ENCODE peak calls at places on chromosome 9, in ten cellular contexts. K is NB4, Q is GM12891, V is HCT116, T is GM12878, I is right lobe of liver, F is heart left ventricle, P is ovary, Y is HepG2, D is adrenal gland. Z is an unnamed sample.

GRCh38 chr9:134419684-134420076 is 93.4 kb downstream of the RXRA start:
- DNase-seq in K (no peak), Q (peak), V (no peak), T (no peak), I (no peak), F (no peak), P (no peak), Y (no peak), D (no peak), Z (peak)

GRCh38 chr9:126043691-126044090 is 282.9 kb upstream of the MVB12B start:
- DNase-seq in K (no peak), Q (no peak), V (no peak), T (no peak), I (no peak), F (no peak), P (no peak), Y (no peak), D (no peak), Z (no peak)

GRCh38 chr9:96391021-96391765 is 7.7 kb upstream of the SLC35D2 start:
- DNase-seq in K (no peak), Q (no peak), V (no peak), T (no peak), I (peak), F (no peak), P (no peak), Y (peak), D (no peak), Z (no peak)

GRCh38 chr9:124299519-124300090 is 41.9 kb downstream of the NEK6 start:
- DNase-seq in K (no peak), Q (no peak), V (no peak), T (no peak), I (no peak), F (no peak), P (no peak), Y (peak), D (no peak), Z (no peak)

GRCh38 chr9:124784503-124784902 is 7.6 kb downstream of the OLFML2A start:
- DNase-seq in K (peak), Q (no peak), V (no peak), T (no peak), I (no peak), F (no peak), P (no peak), Y (no peak), D (peak), Z (no peak)

GRCh38 chr9:13279284-13280162 is at the start of gene MPDZ:
- DNase-seq in K (no peak), Q (no peak), V (no peak), T (no peak), I (peak), F (peak), P (peak), Y (peak), D (peak), Z (peak)

GRCh38 chr9:98092633-98092971 is 26.4 kb downstream of the TRIM14 start:
- DNase-seq in K (no peak), Q (no peak), V (no peak), T (no peak), I (no peak), F (no peak), P (no peak), Y (no peak), D (no peak), Z (no peak)

GRCh38 chr9:82721596-82721995 is 341.3 kb downstream of the RASEF start:
- DNase-seq in K (no peak), Q (no peak), V (no peak), T (no peak), I (no peak), F (no peak), P (no peak), Y (no peak), D (no peak), Z (no peak)

GRCh38 chr9:89359018-89359417 is 40.7 kb downstream of the SECISBP2 start:
- DNase-seq in K (no peak), Q (no peak), V (no peak), T (no peak), I (no peak), F (no peak), P (no peak), Y (no peak), D (peak), Z (no peak)

GRCh38 chr9:85046475-85046874 is 376.9 kb downstream of the NTRK2 start:
- DNase-seq in K (no peak), Q (no peak), V (no peak), T (no peak), I (no peak), F (no peak), P (no peak), Y (no peak), D (no peak), Z (no peak)

GRCh38 chr9:19378154-19378553 is 1.9 kb downstream of the RPS6 start:
- DNase-seq in K (peak), Q (no peak), V (no peak), T (no peak), I (no peak), F (no peak), P (no peak), Y (no peak), D (no peak), Z (no peak)

GRCh38 chr9:98654247-98654646 is 54.5 kb downstream of the GABBR2 start:
- DNase-seq in K (no peak), Q (no peak), V (no peak), T (no peak), I (no peak), F (no peak), P (no peak), Y (no peak), D (no peak), Z (no peak)

GRCh38 chr9:71791875-71792274 is 23.6 kb upstream of the CEMIP2 start:
- DNase-seq in K (no peak), Q (no peak), V (no peak), T (no peak), I (no peak), F (no peak), P (no peak), Y (no peak), D (no peak), Z (no peak)

GRCh38 chr9:88749420-88749819 is 214.4 kb downstream of the NXNL2 start:
- DNase-seq in K (no peak), Q (no peak), V (no peak), T (no peak), I (no peak), F (no peak), P (no peak), Y (no peak), D (no peak), Z (no peak)

GRCh38 chr9:25678147-25678666 is at the start of gene TUSC1:
- DNase-seq in K (no peak), Q (peak), V (no peak), T (no peak), I (peak), F (peak), P (peak), Y (no peak), D (peak), Z (peak)

GRCh38 chr9:135905380-135906282 is 1.7 kb downstream of the CAMSAP1 start:
- DNase-seq in K (peak), Q (no peak), V (peak), T (no peak), I (no peak), F (no peak), P (no peak), Y (no peak), D (peak), Z (no peak)

GRCh38 chr9:69818946-69819345 is 1.7 kb upstream of the CFAP95 start:
- DNase-seq in K (no peak), Q (no peak), V (no peak), T (no peak), I (no peak), F (no peak), P (no peak), Y (no peak), D (no peak), Z (no peak)

GRCh38 chr9:134032456-134033222 is 7.4 kb downstream of the BRD3OS start:
- DNase-seq in K (no peak), Q (no peak), V (no peak), T (no peak), I (peak), F (no peak), P (no peak), Y (no peak), D (no peak), Z (no peak)

GRCh38 chr9:88775037-88775471 is 216.2 kb upstream of the S1PR3 start:
- DNase-seq in K (peak), Q (no peak), V (no peak), T (no peak), I (no peak), F (peak), P (no peak), Y (no peak), D (peak), Z (no peak)

GRCh38 chr9:18362901-18363685 is 110.9 kb upstream of the ADAMTSL1 start:
- DNase-seq in K (peak), Q (peak), V (no peak), T (no peak), I (no peak), F (peak), P (no peak), Y (no peak), D (no peak), Z (no peak)

GRCh38 chr9:7259544-7260241 is 501.9 kb downstream of the KDM4C start:
- DNase-seq in K (peak), Q (no peak), V (no peak), T (no peak), I (no peak), F (no peak), P (no peak), Y (no peak), D (no peak), Z (no peak)

GRCh38 chr9:89606567-89607311 is 1.9 kb downstream of the GADD45G start:
- DNase-seq in K (peak), Q (no peak), V (no peak), T (no peak), I (peak), F (peak), P (peak), Y (no peak), D (peak), Z (peak)

GRCh38 chr9:32395483-32396216 is 11.2 kb downstream of the ACO1 start:
- DNase-seq in K (peak), Q (no peak), V (no peak), T (no peak), I (no peak), F (peak), P (no peak), Y (no peak), D (peak), Z (peak)

GRCh38 chr9:4663956-4664355 is 1.9 kb downstream of the PLPP6 start:
- DNase-seq in K (peak), Q (no peak), V (no peak), T (no peak), I (no peak), F (no peak), P (no peak), Y (no peak), D (no peak), Z (no peak)

GRCh38 chr9:106149956-106150355 is 455.6 kb downstream of the TMEM38B start:
- DNase-seq in K (no peak), Q (no peak), V (no peak), T (no peak), I (no peak), F (no peak), P (no peak), Y (no peak), D (no peak), Z (no peak)

GRCh38 chr9:111036068-111036789 is 2.0 kb downstream of the LPAR1 start:
- DNase-seq in K (no peak), Q (no peak), V (peak), T (no peak), I (no peak), F (peak), P (peak), Y (no peak), D (peak), Z (no peak)

GRCh38 chr9:115411993-115412452 is 294.1 kb upstream of the TNC start:
- DNase-seq in K (no peak), Q (no peak), V (no peak), T (no peak), I (no peak), F (no peak), P (no peak), Y (no peak), D (no peak), Z (no peak)

GRCh38 chr9:1383823-1384580 is 333.8 kb downstream of the DMRT2 start:
- DNase-seq in K (no peak), Q (no peak), V (no peak), T (no peak), I (no peak), F (no peak), P (no peak), Y (no peak), D (no peak), Z (no peak)

GRCh38 chr9:13552606-13553215 is 273.2 kb upstream of the MPDZ start:
- DNase-seq in K (no peak), Q (no peak), V (no peak), T (no peak), I (no peak), F (no peak), P (no peak), Y (no peak), D (no peak), Z (no peak)

GRCh38 chr9:23887781-23888180 is 61.7 kb upstream of the ELAVL2 start:
- DNase-seq in K (no peak), Q (no peak), V (no peak), T (no peak), I (no peak), F (no peak), P (no peak), Y (no peak), D (no peak), Z (no peak)

GRCh38 chr9:89878687-89879086 is 273.9 kb downstream of the GADD45G start:
- DNase-seq in K (no peak), Q (no peak), V (no peak), T (no peak), I (peak), F (peak), P (peak), Y (peak), D (peak), Z (no peak)

GRCh38 chr9:123871781-123872180 is 58.1 kb downstream of the DENND1A start:
- DNase-seq in K (no peak), Q (no peak), V (no peak), T (no peak), I (no peak), F (no peak), P (no peak), Y (no peak), D (no peak), Z (no peak)

GRCh38 chr9:72772641-72773040 is 180.2 kb downstream of the ALDH1A1 start:
- DNase-seq in K (no peak), Q (no peak), V (no peak), T (no peak), I (no peak), F (no peak), P (no peak), Y (no peak), D (no peak), Z (no peak)

GRCh38 chr9:136482046-136482792 is 621 bp downstream of the SEC16A start:
- DNase-seq in K (peak), Q (no peak), V (no peak), T (no peak), I (no peak), F (no peak), P (no peak), Y (no peak), D (peak), Z (peak)

GRCh38 chr9:124716795-124717194 is 54.3 kb downstream of the NR6A1 start:
- DNase-seq in K (no peak), Q (no peak), V (peak), T (no peak), I (no peak), F (no peak), P (no peak), Y (no peak), D (no peak), Z (no peak)

GRCh38 chr9:92875373-92875772 is 2.5 kb downstream of the ZNF484 start:
- DNase-seq in K (no peak), Q (no peak), V (no peak), T (no peak), I (no peak), F (no peak), P (no peak), Y (no peak), D (no peak), Z (no peak)

GRCh38 chr9:92882276-92882675 is 4.4 kb upstream of the ZNF484 start:
- DNase-seq in K (no peak), Q (no peak), V (no peak), T (no peak), I (no peak), F (no peak), P (no peak), Y (no peak), D (no peak), Z (no peak)

DNA sequence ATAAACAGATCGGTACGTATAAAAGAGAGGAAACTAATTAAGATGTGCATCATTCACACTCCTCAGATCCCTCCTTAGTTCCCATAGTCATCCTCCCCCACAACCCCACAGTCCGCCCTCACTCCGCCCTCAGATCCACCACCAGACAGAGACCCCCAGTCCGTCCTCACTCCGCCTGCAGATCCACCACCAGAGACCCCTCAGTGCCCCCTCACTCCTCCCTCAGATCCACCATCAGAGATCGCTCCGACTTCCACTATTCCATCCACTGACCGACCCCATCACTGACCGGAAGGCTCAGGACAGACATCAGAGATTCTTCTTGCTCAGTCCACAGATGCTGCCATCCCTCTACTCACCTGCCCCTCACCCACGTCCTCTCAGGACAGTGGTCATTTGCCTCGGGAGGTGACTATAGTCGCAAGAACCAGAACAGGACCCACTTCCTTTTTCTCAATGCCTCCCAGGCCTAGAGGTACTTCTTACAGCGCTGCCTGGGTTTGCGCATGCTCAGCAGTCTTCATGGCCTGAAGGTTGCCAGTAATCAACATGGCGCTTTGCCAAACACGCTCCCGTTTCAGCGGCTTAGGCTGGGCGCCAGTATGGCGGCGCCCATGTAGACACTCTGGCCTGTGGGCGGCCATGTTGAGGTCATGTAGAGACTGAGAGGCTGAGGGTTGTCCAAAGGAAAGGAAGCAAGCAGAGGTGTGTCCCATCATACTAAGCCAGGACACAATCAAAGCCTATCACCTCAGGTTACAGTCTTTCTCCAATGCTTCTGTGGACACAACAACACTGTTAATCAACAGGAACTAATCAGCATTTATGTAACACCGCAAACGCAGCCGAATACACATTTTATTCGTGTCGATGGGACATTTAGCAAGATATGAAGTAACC is at the start of gene ZNF484:
- DNase-seq in K (peak), Q (peak), V (peak), T (peak), I (peak), F (peak), P (peak), Y (peak), D (peak), Z (peak)
- TF ChIP-seq POLR2A in K (peak), Q (peak), V (peak), T (peak), I (peak), F (no peak), P (no peak), Y (peak), D (no peak), Z (peak)

GRCh38 chr9:131627846-131628820 is 82.8 kb downstream of the PRRT1B start:
- DNase-seq in K (no peak), Q (no peak), V (no peak), T (no peak), I (peak), F (peak), P (no peak), Y (no peak), D (peak), Z (no peak)
- TF ChIP-seq POLR2A in K (no peak), Q (no peak), V (no peak), T (peak), I (peak), F (no peak), P (no peak), Y (no peak), D (peak), Z (no peak)

GRCh38 chr9:101409079-101409477 is 10.4 kb downstream of the ZNF189 start:
- DNase-seq in K (no peak), Q (no peak), V (no peak), T (no peak), I (no peak), F (no peak), P (no peak), Y (no peak), D (no peak), Z (no peak)
- TF ChIP-seq POLR2A in K (no peak), Q (no peak), V (no peak), T (no peak), I (no peak), F (no peak), P (no peak), Y (no peak), D (no peak), Z (no peak)

DNA sequence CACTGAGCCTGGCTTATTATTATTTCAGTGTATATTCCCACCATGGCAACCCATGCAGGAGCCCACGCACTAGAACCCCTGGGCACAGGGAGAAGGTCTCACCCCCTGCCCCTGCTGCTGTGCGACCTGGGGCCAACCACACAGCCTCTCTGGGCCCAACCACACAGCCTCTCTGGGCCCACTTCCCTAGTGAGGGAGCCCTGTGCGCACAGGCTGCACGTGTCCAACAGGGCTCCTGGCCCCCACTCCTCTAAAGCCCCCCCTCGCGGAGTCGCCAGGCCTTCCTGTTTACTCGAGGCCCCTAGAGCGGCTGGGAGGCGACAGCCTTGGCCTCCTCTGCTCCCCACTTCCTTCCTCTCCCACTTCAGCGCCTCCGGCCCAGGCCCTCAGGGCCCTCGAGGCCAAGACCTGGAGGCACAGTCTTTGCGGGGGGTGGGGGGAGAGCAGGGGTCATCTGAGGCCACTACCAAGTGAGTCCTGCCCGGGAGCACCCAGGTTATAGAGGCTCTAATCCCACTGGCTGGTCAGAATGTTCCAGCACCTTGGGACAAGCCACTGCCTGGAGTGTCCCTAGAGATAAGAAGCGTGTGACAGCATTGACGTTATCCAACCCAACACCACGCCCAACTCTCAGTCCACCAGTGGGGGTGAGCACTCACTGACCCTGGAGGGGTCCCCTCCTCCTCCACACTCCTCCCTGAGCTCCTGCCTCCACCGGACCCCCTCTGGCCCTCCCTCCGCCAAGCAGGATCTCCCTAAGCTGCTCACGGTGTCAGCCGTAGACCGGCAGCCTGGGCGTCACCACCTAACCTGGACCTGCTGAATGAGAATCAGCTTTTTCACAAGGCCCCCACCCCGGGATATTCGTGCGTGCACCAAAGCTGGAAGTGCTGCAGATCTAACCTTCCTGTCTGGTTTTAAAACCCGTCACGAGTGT is 7.9 kb upstream of the ENG start:
- DNase-seq in K (peak), Q (no peak), V (no peak), T (no peak), I (peak), F (peak), P (peak), Y (no peak), D (peak), Z (no peak)
- TF ChIP-seq POLR2A in K (peak), Q (no peak), V (no peak), T (no peak), I (no peak), F (no peak), P (no peak), Y (no peak), D (no peak), Z (no peak)

GRCh38 chr9:130631331-130632080 is 32.9 kb upstream of the PRDM12 start:
- DNase-seq in K (no peak), Q (no peak), V (no peak), T (no peak), I (no peak), F (no peak), P (no peak), Y (no peak), D (no peak), Z (no peak)
- TF ChIP-seq POLR2A in K (no peak), Q (no peak), V (no peak), T (no peak), I (no peak), F (no peak), P (no peak), Y (no peak), D (no peak), Z (no peak)

GRCh38 chr9:107438211-107439030 is 51.1 kb downstream of the KLF4 start:
- DNase-seq in K (no peak), Q (no peak), V (no peak), T (no peak), I (no peak), F (no peak), P (no peak), Y (no peak), D (no peak), Z (no peak)
- TF ChIP-seq POLR2A in K (no peak), Q (no peak), V (no peak), T (no peak), I (no peak), F (no peak), P (no peak), Y (no peak), D (no peak), Z (no peak)

Z was measured in H54.